ENCODE peak calls at places on chromosome 6, in six cellular contexts. One of them, this sample, is unnamed.

GRCh38 chr6:46048646-46049297 is 33.1 kb upstream of the CLIC5 start:
- DNase-seq in hypothalamus: no peak
- DNase-seq in adrenal gland: no peak
- DNase-seq in NCI-H1694: no peak
- DNase-seq in activated T-cell treated with anti-CD3 and anti-CD28 coated beads for 1 hour: no peak
- DNase-seq in heart left ventricle: no peak
- DNase-seq in this sample: no peak

GRCh38 chr6:16154904-16155303 is 26.0 kb downstream of the MYLIP start:
- DNase-seq in heart left ventricle: peak; percentile 57
- DNase-seq in adrenal gland: peak; percentile 63
- DNase-seq in activated T-cell treated with anti-CD3 and anti-CD28 coated beads for 1 hour: no peak
- DNase-seq in NCI-H1694: no peak
- DNase-seq in hypothalamus: no peak
- DNase-seq in this sample: peak; percentile 63

GRCh38 chr6:45206793-45207492 is 121.2 kb upstream of the RUNX2 start:
- DNase-seq in adrenal gland: no peak
- DNase-seq in activated T-cell treated with anti-CD3 and anti-CD28 coated beads for 1 hour: no peak
- DNase-seq in NCI-H1694: no peak
- DNase-seq in hypothalamus: no peak
- DNase-seq in heart left ventricle: no peak
- DNase-seq in this sample: no peak

GRCh38 chr6:958531-958930 is 265.6 kb upstream of the EXOC2 start:
- DNase-seq in hypothalamus: no peak
- DNase-seq in activated T-cell treated with anti-CD3 and anti-CD28 coated beads for 1 hour: no peak
- DNase-seq in adrenal gland: no peak
- DNase-seq in NCI-H1694: no peak
- DNase-seq in heart left ventricle: no peak
- DNase-seq in this sample: peak; percentile 44

GRCh38 chr6:135537782-135538301 is 40.3 kb upstream of the AHI1 start:
- DNase-seq in NCI-H1694: no peak
- DNase-seq in activated T-cell treated with anti-CD3 and anti-CD28 coated beads for 1 hour: no peak
- DNase-seq in hypothalamus: no peak
- DNase-seq in heart left ventricle: no peak
- DNase-seq in adrenal gland: no peak
- DNase-seq in this sample: peak; percentile 92

GRCh38 chr6:31734703-31735500 is 1.4 kb downstream of the CLIC1 start:
- DNase-seq in heart left ventricle: peak; percentile 70
- DNase-seq in adrenal gland: peak; percentile 45
- DNase-seq in activated T-cell treated with anti-CD3 and anti-CD28 coated beads for 1 hour: peak; percentile 35
- DNase-seq in NCI-H1694: no peak
- DNase-seq in hypothalamus: no peak
- DNase-seq in this sample: peak; percentile 77

GRCh38 chr6:32291549-32291948 is 67.7 kb upstream of the NOTCH4 start:
- DNase-seq in heart left ventricle: no peak
- DNase-seq in activated T-cell treated with anti-CD3 and anti-CD28 coated beads for 1 hour: no peak
- DNase-seq in NCI-H1694: no peak
- DNase-seq in hypothalamus: no peak
- DNase-seq in adrenal gland: no peak
- DNase-seq in this sample: no peak

GRCh38 chr6:42010185-42010872 is 40.0 kb upstream of the TAF8 start:
- DNase-seq in activated T-cell treated with anti-CD3 and anti-CD28 coated beads for 1 hour: no peak
- DNase-seq in heart left ventricle: no peak
- DNase-seq in NCI-H1694: no peak
- DNase-seq in adrenal gland: no peak
- DNase-seq in hypothalamus: no peak
- DNase-seq in this sample: peak; percentile 87

GRCh38 chr6:45302832-45303231 is 25.3 kb upstream of the RUNX2 start:
- DNase-seq in hypothalamus: no peak
- DNase-seq in NCI-H1694: no peak
- DNase-seq in adrenal gland: no peak
- DNase-seq in activated T-cell treated with anti-CD3 and anti-CD28 coated beads for 1 hour: no peak
- DNase-seq in heart left ventricle: no peak
- DNase-seq in this sample: no peak

GRCh38 chr6:70398783-70399730 is 14.3 kb upstream of the FAM135A start:
- DNase-seq in NCI-H1694: no peak
- DNase-seq in adrenal gland: no peak
- DNase-seq in heart left ventricle: peak; percentile 19
- DNase-seq in activated T-cell treated with anti-CD3 and anti-CD28 coated beads for 1 hour: no peak
- DNase-seq in hypothalamus: no peak
- DNase-seq in this sample: peak; percentile 77

GRCh38 chr6:40325041-40325440 is 262.1 kb downstream of the LRFN2 start:
- DNase-seq in NCI-H1694: no peak
- DNase-seq in adrenal gland: peak; percentile 22
- DNase-seq in heart left ventricle: peak; percentile 21
- DNase-seq in activated T-cell treated with anti-CD3 and anti-CD28 coated beads for 1 hour: no peak
- DNase-seq in hypothalamus: no peak
- DNase-seq in this sample: no peak

GRCh38 chr6:40714143-40714542 is 127.0 kb upstream of the LRFN2 start:
- DNase-seq in heart left ventricle: no peak
- DNase-seq in adrenal gland: no peak
- DNase-seq in activated T-cell treated with anti-CD3 and anti-CD28 coated beads for 1 hour: no peak
- DNase-seq in NCI-H1694: no peak
- DNase-seq in hypothalamus: no peak
- DNase-seq in this sample: no peak

GRCh38 chr6:132246632-132247270 is 154.5 kb downstream of the MOXD1 start:
- DNase-seq in hypothalamus: no peak
- DNase-seq in adrenal gland: no peak
- DNase-seq in NCI-H1694: no peak
- DNase-seq in heart left ventricle: no peak
- DNase-seq in activated T-cell treated with anti-CD3 and anti-CD28 coated beads for 1 hour: no peak
- DNase-seq in this sample: no peak

GRCh38 chr6:39263299-39264037 is 34.2 kb upstream of the KCNK5 start:
- DNase-seq in heart left ventricle: no peak
- DNase-seq in NCI-H1694: no peak
- DNase-seq in hypothalamus: no peak
- DNase-seq in activated T-cell treated with anti-CD3 and anti-CD28 coated beads for 1 hour: no peak
- DNase-seq in adrenal gland: no peak
- DNase-seq in this sample: no peak

GRCh38 chr6:70884074-70884983 is 72.5 kb downstream of the B3GAT2 start:
- DNase-seq in hypothalamus: no peak
- DNase-seq in heart left ventricle: peak; percentile 50
- DNase-seq in activated T-cell treated with anti-CD3 and anti-CD28 coated beads for 1 hour: peak; percentile 39
- DNase-seq in adrenal gland: peak; percentile 78
- DNase-seq in NCI-H1694: peak; percentile 55
- DNase-seq in this sample: peak; percentile 48

GRCh38 chr6:144346719-144347446 is 61.7 kb downstream of the UTRN start:
- DNase-seq in hypothalamus: no peak
- DNase-seq in NCI-H1694: no peak
- DNase-seq in activated T-cell treated with anti-CD3 and anti-CD28 coated beads for 1 hour: no peak
- DNase-seq in adrenal gland: peak; percentile 64
- DNase-seq in heart left ventricle: no peak
- DNase-seq in this sample: peak; percentile 85